ENCODE peak calls at places on chromosomes 11 and 22, in five cellular contexts. One of them, this sample, is unnamed.

GRCh38 chr11:3835100-3835485 is 5.7 kb downstream of the RHOG start:
- DNase-seq in tibial nerve: no peak
- DNase-seq in pancreas: no peak
- DNase-seq in heart left ventricle: no peak
- DNase-seq in body of pancreas: no peak
- DNase-seq in this sample: no peak

GRCh38 chr11:61972796-61973602 is 5.6 kb upstream of the FTH1 start:
- DNase-seq in tibial nerve: no peak
- DNase-seq in pancreas: no peak
- DNase-seq in heart left ventricle: no peak
- DNase-seq in body of pancreas: peak
- DNase-seq in this sample: peak

GRCh38 chr11:66263231-66263630 is 5.2 kb upstream of the RAB1B start:
- DNase-seq in tibial nerve: no peak
- DNase-seq in pancreas: no peak
- DNase-seq in heart left ventricle: no peak
- DNase-seq in body of pancreas: no peak
- DNase-seq in this sample: no peak

GRCh38 chr11:17887779-17888178 is 125.1 kb downstream of the SERGEF start:
- DNase-seq in tibial nerve: no peak
- DNase-seq in pancreas: no peak
- DNase-seq in heart left ventricle: no peak
- DNase-seq in body of pancreas: no peak
- DNase-seq in this sample: no peak

GRCh38 chr22:48477031-48477721 is 1350.5 kb downstream of the BRD1 start:
- DNase-seq in tibial nerve: peak
- DNase-seq in pancreas: peak
- DNase-seq in heart left ventricle: peak
- DNase-seq in body of pancreas: peak
- DNase-seq in this sample: no peak

GRCh38 chr11:129023968-129024676 is 81.5 kb upstream of the TP53AIP1 start:
- DNase-seq in tibial nerve: no peak
- DNase-seq in pancreas: peak
- DNase-seq in heart left ventricle: no peak
- DNase-seq in body of pancreas: peak
- DNase-seq in this sample: peak

GRCh38 chr11:103546236-103546635 is 437.0 kb downstream of the DYNC2H1 start:
- DNase-seq in tibial nerve: no peak
- DNase-seq in pancreas: no peak
- DNase-seq in heart left ventricle: no peak
- DNase-seq in body of pancreas: no peak
- DNase-seq in this sample: no peak

GRCh38 chr11:116415095-116415494 is 357.7 kb downstream of the BUD13 start:
- DNase-seq in tibial nerve: no peak
- DNase-seq in pancreas: no peak
- DNase-seq in heart left ventricle: no peak
- DNase-seq in body of pancreas: no peak
- DNase-seq in this sample: no peak

GRCh38 chr11:33899383-33900037 is 7.6 kb upstream of the LMO2 start:
- DNase-seq in tibial nerve: peak
- DNase-seq in pancreas: no peak
- DNase-seq in heart left ventricle: peak
- DNase-seq in body of pancreas: peak
- DNase-seq in this sample: peak

GRCh38 chr11:33530824-33531223 is 169.8 kb downstream of the C11orf91 start:
- DNase-seq in tibial nerve: no peak
- DNase-seq in pancreas: no peak
- DNase-seq in heart left ventricle: no peak
- DNase-seq in body of pancreas: no peak
- DNase-seq in this sample: no peak

GRCh38 chr11:130403967-130404366 is 24.4 kb downstream of the ADAMTS8 start:
- DNase-seq in tibial nerve: no peak
- DNase-seq in pancreas: no peak
- DNase-seq in heart left ventricle: no peak
- DNase-seq in body of pancreas: no peak
- DNase-seq in this sample: no peak

GRCh38 chr11:70650075-70650909 is 252.0 kb downstream of the CTTN start:
- DNase-seq in tibial nerve: peak
- DNase-seq in pancreas: no peak
- DNase-seq in heart left ventricle: peak
- DNase-seq in body of pancreas: peak
- DNase-seq in this sample: peak

GRCh38 chr22:42172385-42173172 is 42.0 kb upstream of the CYP2D6 start:
- DNase-seq in tibial nerve: no peak
- DNase-seq in pancreas: no peak
- DNase-seq in heart left ventricle: no peak
- DNase-seq in body of pancreas: no peak
- DNase-seq in this sample: no peak

GRCh38 chr11:46639197-46639839 is 22.0 kb downstream of the ATG13 start:
- DNase-seq in tibial nerve: no peak
- DNase-seq in pancreas: no peak
- DNase-seq in heart left ventricle: no peak
- DNase-seq in body of pancreas: no peak
- DNase-seq in this sample: no peak

GRCh38 chr11:124069429-124070401 is 28.6 kb upstream of the OR10G7 start:
- DNase-seq in tibial nerve: no peak
- DNase-seq in pancreas: peak
- DNase-seq in heart left ventricle: no peak
- DNase-seq in body of pancreas: peak
- DNase-seq in this sample: peak

GRCh38 chr11:11931461-11932055 is 76.9 kb downstream of the DKK3 start:
- DNase-seq in tibial nerve: peak
- DNase-seq in pancreas: no peak
- DNase-seq in heart left ventricle: no peak
- DNase-seq in body of pancreas: no peak
- DNase-seq in this sample: no peak

GRCh38 chr22:23762866-23763578 is at the start of gene C22orf15:
- DNase-seq in tibial nerve: no peak
- DNase-seq in pancreas: no peak
- DNase-seq in heart left ventricle: no peak
- DNase-seq in body of pancreas: no peak
- DNase-seq in this sample: no peak

GRCh38 chr11:130826572-130826971 is 89.7 kb downstream of the SNX19 start:
- DNase-seq in tibial nerve: no peak
- DNase-seq in pancreas: no peak
- DNase-seq in heart left ventricle: no peak
- DNase-seq in body of pancreas: no peak
- DNase-seq in this sample: no peak

GRCh38 chr11:45285931-45286632 is at the start of gene SYT13:
- DNase-seq in tibial nerve: no peak
- DNase-seq in pancreas: peak
- DNase-seq in heart left ventricle: no peak
- DNase-seq in body of pancreas: peak
- DNase-seq in this sample: no peak
- H3K4me3 ChIP-seq in tibial nerve: peak
- H3K4me3 ChIP-seq in pancreas: peak
- H3K4me3 ChIP-seq in heart left ventricle: no peak
- H3K4me3 ChIP-seq in body of pancreas: peak
- H3K4me3 ChIP-seq in this sample: no peak

DNA sequence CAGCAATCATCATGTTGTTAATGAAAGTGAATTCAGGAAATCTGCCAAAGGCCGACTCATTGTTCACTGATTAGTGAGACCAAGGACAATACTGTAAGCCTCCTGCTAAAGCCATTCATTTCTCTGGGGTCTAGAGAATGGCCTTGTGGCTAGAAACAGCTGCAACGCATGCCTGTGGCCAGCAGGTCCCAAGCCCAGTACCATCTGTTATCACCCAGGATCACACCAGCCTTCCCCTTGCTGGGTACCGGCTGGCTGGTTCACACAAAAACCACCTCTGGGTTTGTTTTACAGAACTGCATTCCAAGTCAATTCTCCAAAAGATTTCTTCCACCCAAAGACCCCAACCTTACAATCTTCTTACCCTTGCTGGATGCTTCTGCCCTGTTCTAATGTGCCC is 1.1 kb downstream of the PLAAT5 start:
- DNase-seq in tibial nerve: no peak
- DNase-seq in pancreas: peak
- DNase-seq in heart left ventricle: no peak
- DNase-seq in body of pancreas: peak
- DNase-seq in this sample: no peak
- H3K27ac ChIP-seq in tibial nerve: peak
- H3K27ac ChIP-seq in pancreas: no peak
- H3K27ac ChIP-seq in heart left ventricle: no peak
- H3K27ac ChIP-seq in body of pancreas: peak
- H3K27ac ChIP-seq in this sample: no peak

GRCh38 chr11:119229736-119230135 is 23.6 kb downstream of the CBL start:
- DNase-seq in tibial nerve: no peak
- DNase-seq in pancreas: no peak
- DNase-seq in heart left ventricle: no peak
- DNase-seq in body of pancreas: no peak
- DNase-seq in this sample: no peak
- H3K4me3 ChIP-seq in tibial nerve: no peak
- H3K4me3 ChIP-seq in pancreas: no peak
- H3K4me3 ChIP-seq in heart left ventricle: no peak
- H3K4me3 ChIP-seq in body of pancreas: no peak
- H3K4me3 ChIP-seq in this sample: no peak

DNA sequence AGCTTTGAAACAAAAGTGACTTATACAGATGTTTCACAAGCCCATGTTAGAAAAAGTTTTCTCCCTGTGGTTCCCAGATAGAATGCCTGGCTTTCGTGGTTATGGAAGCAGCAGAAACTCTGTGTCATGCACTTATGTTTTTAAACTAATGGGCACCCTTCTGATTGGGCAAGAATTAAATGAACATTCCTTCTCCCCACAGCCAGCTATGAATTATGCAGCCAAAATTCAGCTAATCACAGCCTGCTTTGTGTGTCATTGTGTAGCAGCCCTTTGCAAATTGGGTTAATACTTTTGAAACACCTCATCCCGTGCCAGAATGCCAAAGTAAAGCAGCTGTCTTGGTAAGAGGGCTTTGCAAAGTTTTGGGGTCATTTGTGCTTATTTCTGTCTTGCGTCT is 46.9 kb downstream of the PANX1 start:
- DNase-seq in tibial nerve: no peak
- DNase-seq in pancreas: no peak
- DNase-seq in heart left ventricle: no peak
- DNase-seq in body of pancreas: no peak
- DNase-seq in this sample: no peak
- H3K27ac ChIP-seq in tibial nerve: no peak
- H3K27ac ChIP-seq in pancreas: no peak
- H3K27ac ChIP-seq in heart left ventricle: no peak
- H3K27ac ChIP-seq in body of pancreas: no peak
- H3K27ac ChIP-seq in this sample: no peak

GRCh38 chr22:46027219-46028068 is 50.5 kb upstream of the WNT7B start:
- DNase-seq in tibial nerve: no peak
- DNase-seq in pancreas: peak
- DNase-seq in heart left ventricle: peak
- DNase-seq in body of pancreas: peak
- DNase-seq in this sample: no peak
- H3K4me3 ChIP-seq in tibial nerve: peak
- H3K4me3 ChIP-seq in pancreas: peak
- H3K4me3 ChIP-seq in heart left ventricle: peak
- H3K4me3 ChIP-seq in body of pancreas: no peak
- H3K4me3 ChIP-seq in this sample: peak

DNA sequence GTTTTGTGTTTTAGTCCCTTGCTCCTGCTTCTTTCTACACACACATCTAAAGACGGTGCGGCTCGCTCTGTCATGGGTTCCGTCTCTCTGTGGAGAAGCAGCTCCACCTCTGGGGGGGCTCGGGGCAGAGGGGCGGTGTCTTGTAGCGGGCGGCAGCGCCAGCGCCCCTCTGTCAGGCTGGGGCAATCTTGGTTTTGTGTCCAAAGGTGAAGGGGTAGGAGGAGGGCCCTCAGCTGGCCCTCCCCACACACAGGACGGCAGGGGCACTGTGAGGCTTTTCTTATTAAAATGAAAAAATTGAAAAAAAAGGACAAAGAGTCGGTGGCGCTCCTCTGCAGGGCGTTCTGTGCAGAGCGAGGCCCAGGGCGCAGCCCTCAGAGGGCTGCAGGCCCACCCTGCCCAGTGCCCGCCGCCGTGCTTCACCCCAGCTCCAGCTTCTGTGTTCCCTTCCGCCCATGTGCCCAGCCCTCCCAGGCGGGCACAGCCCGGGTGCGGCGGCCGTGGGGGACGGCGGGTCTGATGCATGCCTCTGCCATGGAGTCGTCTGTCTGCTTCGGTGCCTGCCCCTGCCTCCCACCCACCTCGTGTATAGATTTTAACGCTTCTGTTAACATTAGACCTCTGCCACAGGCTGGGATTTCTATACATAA is 24.6 kb downstream of the MOB2 start:
- DNase-seq in tibial nerve: no peak
- DNase-seq in pancreas: no peak
- DNase-seq in heart left ventricle: no peak
- DNase-seq in body of pancreas: no peak
- DNase-seq in this sample: no peak
- H3K27ac ChIP-seq in tibial nerve: peak
- H3K27ac ChIP-seq in pancreas: no peak
- H3K27ac ChIP-seq in heart left ventricle: no peak
- H3K27ac ChIP-seq in body of pancreas: no peak
- H3K27ac ChIP-seq in this sample: no peak

DNA sequence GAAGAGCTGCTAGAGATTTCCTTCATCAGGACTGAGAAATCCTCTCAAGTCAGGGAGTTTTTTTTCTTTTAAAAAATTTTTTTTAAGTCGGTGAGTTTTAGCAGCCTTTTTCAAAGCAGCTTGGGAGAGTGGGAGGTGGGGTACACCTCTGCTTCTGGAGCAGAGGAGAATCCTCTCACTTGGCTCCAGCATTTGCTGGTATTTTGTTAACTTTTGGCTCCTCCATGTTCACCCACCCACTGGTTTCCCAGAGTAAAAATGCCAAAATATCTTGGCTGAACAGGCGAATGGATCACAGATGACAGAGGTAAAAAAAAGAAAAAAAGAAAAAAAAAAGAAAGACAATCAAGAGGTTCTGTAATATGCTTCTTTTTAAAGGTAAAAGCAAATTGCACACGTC is 68.0 kb downstream of the GAB2 start:
- DNase-seq in tibial nerve: no peak
- DNase-seq in pancreas: no peak
- DNase-seq in heart left ventricle: no peak
- DNase-seq in body of pancreas: no peak
- DNase-seq in this sample: no peak
- H3K4me3 ChIP-seq in tibial nerve: peak
- H3K4me3 ChIP-seq in pancreas: no peak
- H3K4me3 ChIP-seq in heart left ventricle: no peak
- H3K4me3 ChIP-seq in body of pancreas: no peak
- H3K4me3 ChIP-seq in this sample: no peak

This sample was measured in lung.